ENCODE peak calls at places on chromosomes 1 and 21, in six cellular contexts. One of them, this sample, is unnamed.

GRCh38 chr1:201999625-202000238 is 10.7 kb upstream of the ELF3 start:
- DNase-seq in gastrocnemius medialis: no peak
- DNase-seq in thoracic aorta: no peak
- DNase-seq in H9: peak; percentile 71
- DNase-seq in HCT116: no peak
- DNase-seq in fibroblast of lung: peak; percentile 52
- DNase-seq in this sample: peak; percentile 43

GRCh38 chr1:235831148-235831547 is 35.6 kb downstream of the LYST start:
- DNase-seq in HCT116: no peak
- DNase-seq in H9: no peak
- DNase-seq in gastrocnemius medialis: no peak
- DNase-seq in thoracic aorta: no peak
- DNase-seq in fibroblast of lung: peak; percentile 69
- DNase-seq in this sample: peak; percentile 49

GRCh38 chr21:42496839-42497202 is 797 bp upstream of the RSPH1 start:
- DNase-seq in fibroblast of lung: peak; percentile 11
- DNase-seq in gastrocnemius medialis: no peak
- DNase-seq in thoracic aorta: no peak
- DNase-seq in H9: peak; percentile 58
- DNase-seq in HCT116: no peak
- DNase-seq in this sample: no peak

GRCh38 chr1:22207605-22208264 is 64.8 kb upstream of the WNT4 start:
- DNase-seq in fibroblast of lung: no peak
- DNase-seq in thoracic aorta: no peak
- DNase-seq in H9: no peak
- DNase-seq in HCT116: no peak
- DNase-seq in gastrocnemius medialis: no peak
- DNase-seq in this sample: no peak

GRCh38 chr1:150887018-150887417 is at the start of gene CTXND2:
- DNase-seq in thoracic aorta: no peak
- DNase-seq in gastrocnemius medialis: no peak
- DNase-seq in H9: no peak
- DNase-seq in fibroblast of lung: peak; percentile 15
- DNase-seq in HCT116: no peak
- DNase-seq in this sample: no peak

GRCh38 chr1:43464840-43465693 is 11.3 kb upstream of the HYI start:
- DNase-seq in gastrocnemius medialis: no peak
- DNase-seq in fibroblast of lung: no peak
- DNase-seq in thoracic aorta: no peak
- DNase-seq in H9: no peak
- DNase-seq in HCT116: no peak
- DNase-seq in this sample: no peak

GRCh38 chr21:16081304-16081703 is 351.5 kb downstream of the USP25 start:
- DNase-seq in fibroblast of lung: no peak
- DNase-seq in gastrocnemius medialis: no peak
- DNase-seq in thoracic aorta: no peak
- DNase-seq in HCT116: no peak
- DNase-seq in H9: no peak
- DNase-seq in this sample: no peak

GRCh38 chr1:32539584-32540571 is 651 bp downstream of the ZBTB8A start:
- DNase-seq in gastrocnemius medialis: no peak
- DNase-seq in thoracic aorta: no peak
- DNase-seq in HCT116: no peak
- DNase-seq in H9: peak; percentile 46
- DNase-seq in fibroblast of lung: peak; percentile 43
- DNase-seq in this sample: peak; percentile 9

GRCh38 chr1:230899845-230900251 is 31.5 kb upstream of the C1orf198 start:
- DNase-seq in thoracic aorta: no peak
- DNase-seq in fibroblast of lung: peak; percentile 58
- DNase-seq in gastrocnemius medialis: no peak
- DNase-seq in HCT116: no peak
- DNase-seq in H9: no peak
- DNase-seq in this sample: no peak

GRCh38 chr1:39398278-39399010 is 93.0 kb upstream of the BMP8A start:
- DNase-seq in gastrocnemius medialis: peak; percentile 55
- DNase-seq in fibroblast of lung: peak; percentile 95
- DNase-seq in HCT116: peak; percentile 98
- DNase-seq in H9: peak; percentile 43
- DNase-seq in thoracic aorta: peak; percentile 60
- DNase-seq in this sample: peak; percentile 98

GRCh38 chr1:170555370-170555769 is 23.4 kb downstream of the GORAB start:
- DNase-seq in HCT116: no peak
- DNase-seq in H9: no peak
- DNase-seq in thoracic aorta: no peak
- DNase-seq in gastrocnemius medialis: no peak
- DNase-seq in fibroblast of lung: no peak
- DNase-seq in this sample: peak; percentile 29

GRCh38 chr1:53145051-53145600 is 2.7 kb upstream of the SLC1A7 start:
- DNase-seq in thoracic aorta: no peak
- DNase-seq in gastrocnemius medialis: no peak
- DNase-seq in H9: no peak
- DNase-seq in HCT116: no peak
- DNase-seq in fibroblast of lung: no peak
- DNase-seq in this sample: no peak

GRCh38 chr1:222099746-222100145 is 357.9 kb upstream of the DUSP10 start:
- DNase-seq in H9: no peak
- DNase-seq in fibroblast of lung: no peak
- DNase-seq in gastrocnemius medialis: no peak
- DNase-seq in HCT116: no peak
- DNase-seq in thoracic aorta: no peak
- DNase-seq in this sample: no peak

GRCh38 chr21:18449586-18449985 is 46.0 kb upstream of the TMPRSS15 start:
- DNase-seq in thoracic aorta: no peak
- DNase-seq in fibroblast of lung: no peak
- DNase-seq in gastrocnemius medialis: no peak
- DNase-seq in H9: no peak
- DNase-seq in HCT116: no peak
- DNase-seq in this sample: no peak

GRCh38 chr1:116569776-116570357 is 959 bp downstream of the CD58 start:
- DNase-seq in HCT116: peak; percentile 27
- DNase-seq in gastrocnemius medialis: no peak
- DNase-seq in thoracic aorta: no peak
- DNase-seq in fibroblast of lung: no peak
- DNase-seq in H9: no peak
- DNase-seq in this sample: no peak

GRCh38 chr1:162389021-162389818 is 7.7 kb downstream of the C1orf226 start:
- DNase-seq in gastrocnemius medialis: no peak
- DNase-seq in fibroblast of lung: peak; percentile 44
- DNase-seq in HCT116: no peak
- DNase-seq in H9: no peak
- DNase-seq in thoracic aorta: no peak
- DNase-seq in this sample: peak; percentile 12

GRCh38 chr1:23424171-23424959 is at the start of gene TCEA3:
- DNase-seq in fibroblast of lung: no peak
- DNase-seq in thoracic aorta: no peak
- DNase-seq in H9: peak; percentile 44
- DNase-seq in HCT116: no peak
- DNase-seq in gastrocnemius medialis: peak; percentile 83
- DNase-seq in this sample: no peak

GRCh38 chr1:204334455-204334854 is 25.3 kb downstream of the PLEKHA6 start:
- DNase-seq in HCT116: no peak
- DNase-seq in gastrocnemius medialis: no peak
- DNase-seq in fibroblast of lung: no peak
- DNase-seq in thoracic aorta: no peak
- DNase-seq in H9: no peak
- DNase-seq in this sample: no peak

GRCh38 chr1:115649964-115650363 is 8.2 kb downstream of the VANGL1 start:
- DNase-seq in fibroblast of lung: no peak
- DNase-seq in HCT116: no peak
- DNase-seq in thoracic aorta: no peak
- DNase-seq in gastrocnemius medialis: no peak
- DNase-seq in H9: peak; percentile 61
- DNase-seq in this sample: no peak

GRCh38 chr1:68785328-68785727 is 288.4 kb upstream of the DEPDC1 start:
- DNase-seq in HCT116: no peak
- DNase-seq in gastrocnemius medialis: no peak
- DNase-seq in thoracic aorta: no peak
- DNase-seq in H9: no peak
- DNase-seq in fibroblast of lung: no peak
- DNase-seq in this sample: no peak

GRCh38 chr1:68788762-68789161 is 291.9 kb upstream of the DEPDC1 start:
- DNase-seq in thoracic aorta: no peak
- DNase-seq in HCT116: no peak
- DNase-seq in gastrocnemius medialis: no peak
- DNase-seq in fibroblast of lung: no peak
- DNase-seq in H9: no peak
- DNase-seq in this sample: no peak

GRCh38 chr1:68780919-68781318 is 284.0 kb upstream of the DEPDC1 start:
- DNase-seq in HCT116: no peak
- DNase-seq in fibroblast of lung: no peak
- DNase-seq in H9: no peak
- DNase-seq in thoracic aorta: no peak
- DNase-seq in gastrocnemius medialis: no peak
- DNase-seq in this sample: no peak

GRCh38 chr1:68777850-68778249 is 281.0 kb upstream of the DEPDC1 start:
- DNase-seq in fibroblast of lung: no peak
- DNase-seq in thoracic aorta: no peak
- DNase-seq in HCT116: no peak
- DNase-seq in gastrocnemius medialis: no peak
- DNase-seq in H9: no peak
- DNase-seq in this sample: no peak

DNA sequence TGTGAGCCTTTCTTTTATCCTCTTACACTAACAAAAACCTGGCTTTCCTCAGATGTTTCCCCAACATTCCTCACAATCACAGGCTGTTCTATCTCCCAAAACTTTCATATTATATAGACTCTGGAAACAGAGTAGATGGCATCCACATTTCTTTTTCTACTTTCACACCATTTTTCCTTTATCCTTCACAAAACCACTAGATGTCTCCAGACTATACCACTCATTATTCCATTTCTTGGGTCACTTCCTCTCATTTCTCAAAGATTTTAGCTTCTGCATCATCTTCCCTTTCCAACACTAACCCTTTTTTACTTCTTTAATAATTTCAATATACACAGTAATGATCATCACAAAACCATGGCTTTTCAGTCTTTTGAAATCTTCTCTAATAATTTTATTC is 286.0 kb upstream of the DEPDC1 start:
- DNase-seq in H9: no peak
- DNase-seq in HCT116: no peak
- DNase-seq in thoracic aorta: no peak
- DNase-seq in fibroblast of lung: no peak
- DNase-seq in gastrocnemius medialis: no peak
- DNase-seq in this sample: no peak
- TF ChIP-seq CTCF in H9: peak; percentile 48
- TF ChIP-seq CTCF in HCT116: peak; percentile 6
- TF ChIP-seq CTCF in thoracic aorta: no peak
- TF ChIP-seq CTCF in fibroblast of lung: no peak
- TF ChIP-seq CTCF in gastrocnemius medialis: no peak
- TF ChIP-seq CTCF in this sample: no peak

DNA sequence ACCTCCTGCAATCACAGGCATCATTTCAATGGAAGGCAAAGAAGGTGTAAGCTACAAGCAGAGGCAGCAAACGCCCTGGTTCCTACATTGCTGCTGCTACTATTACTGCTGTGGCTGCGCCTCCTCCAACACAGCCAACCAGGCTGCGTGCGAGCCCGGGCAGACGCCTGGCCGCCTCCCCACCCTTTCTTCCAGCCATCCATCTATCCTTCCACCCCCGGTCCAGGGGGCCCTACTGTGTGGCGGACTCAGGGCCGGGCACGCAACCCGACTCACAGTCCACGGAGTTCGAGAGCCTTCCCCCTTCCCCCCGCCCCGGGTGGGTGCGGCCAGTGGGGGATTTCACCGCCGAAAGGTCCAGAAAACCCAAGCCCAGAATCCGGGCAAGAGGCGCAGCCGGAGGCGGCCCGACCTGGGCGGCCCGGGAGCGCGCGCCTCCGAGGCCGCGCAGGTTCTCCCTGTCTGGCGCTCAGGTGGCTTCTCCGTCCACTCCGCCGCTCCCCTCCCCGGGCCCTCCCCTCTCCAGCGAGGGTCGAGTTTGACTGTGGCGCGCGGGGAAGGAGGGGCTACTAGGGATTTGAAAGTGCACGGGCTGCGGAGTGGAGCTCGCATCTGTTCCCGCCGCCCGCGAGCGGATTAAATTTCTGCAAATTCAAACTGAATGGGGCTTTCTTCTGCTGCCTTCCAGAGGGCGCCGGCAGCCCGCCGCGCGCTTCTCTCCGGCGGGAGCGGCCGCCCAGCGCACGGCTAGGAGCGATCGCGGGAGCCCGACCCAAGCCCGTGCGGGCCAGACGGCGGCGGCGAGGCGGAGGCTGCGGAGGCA is at the start of gene HUNK:
- DNase-seq in HCT116: no peak
- DNase-seq in fibroblast of lung: peak; percentile 39
- DNase-seq in gastrocnemius medialis: no peak
- DNase-seq in thoracic aorta: no peak
- DNase-seq in H9: peak; percentile 62
- DNase-seq in this sample: no peak
- TF ChIP-seq CTCF in HCT116: no peak
- TF ChIP-seq CTCF in fibroblast of lung: no peak
- TF ChIP-seq CTCF in gastrocnemius medialis: no peak
- TF ChIP-seq CTCF in thoracic aorta: no peak
- TF ChIP-seq CTCF in H9: no peak
- TF ChIP-seq CTCF in this sample: no peak

DNA sequence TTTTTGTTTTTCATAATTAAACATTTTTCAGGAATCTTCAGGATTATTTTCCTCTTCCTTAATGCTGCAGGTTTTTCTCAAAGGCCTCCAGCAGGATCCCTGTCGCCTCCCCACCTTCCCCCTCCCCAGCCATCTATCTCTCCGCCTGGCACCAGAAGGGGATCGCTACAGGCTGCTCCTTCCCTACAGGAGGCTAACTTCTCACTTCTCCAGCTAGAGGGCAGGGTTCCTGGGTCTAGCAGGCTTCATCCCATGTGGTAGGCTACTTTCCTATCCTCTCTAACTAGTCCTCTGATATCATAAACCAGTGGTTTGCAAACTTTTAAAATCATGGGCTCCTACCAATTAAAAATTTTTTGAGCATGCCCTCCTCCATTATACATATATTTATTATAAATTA is 104.1 kb downstream of the KCNN3 start:
- DNase-seq in fibroblast of lung: peak; percentile 36
- DNase-seq in thoracic aorta: no peak
- DNase-seq in H9: peak; percentile 67
- DNase-seq in gastrocnemius medialis: no peak
- DNase-seq in HCT116: peak; percentile 38
- DNase-seq in this sample: peak; percentile 24
- TF ChIP-seq CTCF in fibroblast of lung: peak; percentile 54
- TF ChIP-seq CTCF in thoracic aorta: no peak
- TF ChIP-seq CTCF in H9: peak; percentile 70
- TF ChIP-seq CTCF in gastrocnemius medialis: no peak
- TF ChIP-seq CTCF in HCT116: peak; percentile 55
- TF ChIP-seq CTCF in this sample: peak; percentile 63

GRCh38 chr1:224896130-224896781 is 33.2 kb upstream of the DNAH14 start:
- DNase-seq in thoracic aorta: no peak
- DNase-seq in fibroblast of lung: no peak
- DNase-seq in HCT116: no peak
- DNase-seq in gastrocnemius medialis: no peak
- DNase-seq in H9: no peak
- DNase-seq in this sample: no peak

GRCh38 chr1:224897501-224897900 is 32.0 kb upstream of the DNAH14 start:
- DNase-seq in HCT116: no peak
- DNase-seq in gastrocnemius medialis: no peak
- DNase-seq in H9: no peak
- DNase-seq in fibroblast of lung: no peak
- DNase-seq in thoracic aorta: no peak
- DNase-seq in this sample: no peak

GRCh38 chr1:224897928-224898327 is 31.5 kb upstream of the DNAH14 start:
- DNase-seq in fibroblast of lung: no peak
- DNase-seq in gastrocnemius medialis: no peak
- DNase-seq in H9: no peak
- DNase-seq in HCT116: no peak
- DNase-seq in thoracic aorta: no peak
- DNase-seq in this sample: no peak

GRCh38 chr1:224898937-224899336 is 30.5 kb upstream of the DNAH14 start:
- DNase-seq in thoracic aorta: no peak
- DNase-seq in H9: no peak
- DNase-seq in fibroblast of lung: no peak
- DNase-seq in gastrocnemius medialis: no peak
- DNase-seq in HCT116: no peak
- DNase-seq in this sample: no peak

GRCh38 chr1:224894915-224895314 is 34.6 kb upstream of the DNAH14 start:
- DNase-seq in gastrocnemius medialis: no peak
- DNase-seq in thoracic aorta: no peak
- DNase-seq in fibroblast of lung: peak; percentile 56
- DNase-seq in H9: peak; percentile 39
- DNase-seq in HCT116: peak; percentile 18
- DNase-seq in this sample: peak; percentile 37
- TF ChIP-seq CTCF in gastrocnemius medialis: no peak
- TF ChIP-seq CTCF in thoracic aorta: no peak
- TF ChIP-seq CTCF in fibroblast of lung: peak; percentile 51
- TF ChIP-seq CTCF in H9: peak; percentile 68
- TF ChIP-seq CTCF in HCT116: peak; percentile 28
- TF ChIP-seq CTCF in this sample: peak; percentile 64